ENCODE peak calls at places on chromosomes 4 and X, in seven cellular contexts. X is glomerular endothelial cell; Q is nucleus accumbens; W is heart left ventricle; J is activated CD8-positive, alpha-beta memory T cell treated with anti-CD3 and anti-CD28 coated beads, Interleukin-2, amount 50 U/mL, for 4 hours; R is memory B cell; M is H4. S is an unnamed sample.

GRCh38 chrX:115324194-115324593 is 34.7 kb downstream of the LUZP4 start:
- DNase-seq in X (no peak), Q (peak; percentile 4), W (no peak), J (no peak), R (no peak), M (peak; percentile 35), S (peak; percentile 22)

GRCh38 chr4:1899149-1900086 is 28.2 kb downstream of the NSD2 start:
- DNase-seq in X (no peak), Q (peak; percentile 18), W (peak; percentile 66), J (peak; percentile 71), R (peak; percentile 68), M (peak; percentile 70), S (peak; percentile 56)

GRCh38 chr4:164779811-164780216 is 25.9 kb downstream of the SMIM31 start:
- DNase-seq in X (peak; percentile 9), Q (no peak), W (no peak), J (no peak), R (peak; percentile 11), M (peak; percentile 71), S (no peak)

GRCh38 chrX:2584659-2585470 is 84.1 kb upstream of the DHRSX start:
- DNase-seq in X (no peak), Q (no peak), W (no peak), J (no peak), R (no peak), M (no peak), S (no peak)

GRCh38 chrX:78092296-78092695 is 11.8 kb upstream of the PGK1 start:
- DNase-seq in X (peak; percentile 22), Q (no peak), W (no peak), J (no peak), R (no peak), M (peak; percentile 48), S (no peak)

GRCh38 chr4:110361921-110362320 is 114.0 kb upstream of the ENPEP start:
- DNase-seq in X (no peak), Q (no peak), W (no peak), J (no peak), R (no peak), M (peak; percentile 92), S (no peak)

GRCh38 chrX:103613362-103613761 is 5.6 kb downstream of the TCEAL3 start:
- DNase-seq in X (no peak), Q (no peak), W (no peak), J (no peak), R (no peak), M (no peak), S (no peak)

GRCh38 chr4:176902710-176903323 is 110.1 kb upstream of the VEGFC start:
- DNase-seq in X (no peak), Q (no peak), W (no peak), J (no peak), R (no peak), M (peak; percentile 17), S (no peak)

GRCh38 chrX:1466971-1467561 is 14.4 kb upstream of the ASMTL start:
- DNase-seq in X (no peak), Q (no peak), W (peak; percentile 8), J (peak; percentile 25), R (peak; percentile 60), M (no peak), S (no peak)

GRCh38 chr4:27616166-27616565 is 755.5 kb downstream of the STIM2 start:
- DNase-seq in X (no peak), Q (no peak), W (no peak), J (no peak), R (no peak), M (no peak), S (no peak)

GRCh38 chr4:70382691-70383181 is at the start of gene SMR3B:
- DNase-seq in X (no peak), Q (no peak), W (no peak), J (no peak), R (no peak), M (no peak), S (no peak)

GRCh38 chr4:174808836-174809235 is 20.2 kb downstream of the GLRA3 start:
- DNase-seq in X (no peak), Q (no peak), W (no peak), J (no peak), R (no peak), M (no peak), S (no peak)

GRCh38 chrX:154399527-154400368 is 1.6 kb downstream of the RPL10 start:
- DNase-seq in X (no peak), Q (no peak), W (no peak), J (no peak), R (no peak), M (no peak), S (no peak)

GRCh38 chr4:74624351-74625151 is 169.8 kb downstream of the BTC start:
- DNase-seq in X (no peak), Q (no peak), W (no peak), J (no peak), R (no peak), M (peak; percentile 94), S (no peak)

GRCh38 chr4:166143227-166143626 is 270.2 kb downstream of the TLL1 start:
- DNase-seq in X (no peak), Q (no peak), W (no peak), J (no peak), R (no peak), M (peak; percentile 96), S (no peak)

GRCh38 chr4:107130157-107130556 is 94.0 kb upstream of the DKK2 start:
- DNase-seq in X (peak; percentile 60), Q (no peak), W (no peak), J (no peak), R (no peak), M (no peak), S (no peak)

GRCh38 chrX:153960077-153960476 is 11.5 kb downstream of the HCFC1 start:
- DNase-seq in X (no peak), Q (no peak), W (no peak), J (no peak), R (no peak), M (no peak), S (no peak)

GRCh38 chr4:131098976-131099375 is 2003.0 kb downstream of the C4orf33 start:
- DNase-seq in X (no peak), Q (no peak), W (no peak), J (no peak), R (no peak), M (no peak), S (no peak)

GRCh38 chr4:41537267-41537890 is 578 bp upstream of the LIMCH1 start:
- DNase-seq in X (no peak), Q (no peak), W (no peak), J (no peak), R (no peak), M (no peak), S (no peak)

GRCh38 chrX:15549189-15550012 is 48.8 kb downstream of the BMX start:
- DNase-seq in X (no peak), Q (no peak), W (no peak), J (no peak), R (no peak), M (no peak), S (no peak)

GRCh38 chr4:113684534-113685091 is 76.9 kb downstream of the CAMK2D start:
- DNase-seq in X (no peak), Q (no peak), W (peak; percentile 83), J (no peak), R (no peak), M (peak; percentile 31), S (peak; percentile 71)

GRCh38 chr4:138330531-138330930 is 88.4 kb upstream of the SLC7A11 start:
- DNase-seq in X (no peak), Q (no peak), W (no peak), J (no peak), R (no peak), M (no peak), S (no peak)

GRCh38 chr4:32268949-32269348 is 1548.8 kb downstream of the PCDH7 start:
- DNase-seq in X (no peak), Q (no peak), W (no peak), J (no peak), R (no peak), M (peak; percentile 20), S (no peak)